ENCODE peak calls at places on chromosomes 13 and 19, in four cellular contexts. C is aorta, A is AG08396, Z is NAMALWA. U is an unnamed sample.

GRCh38 chr13:106570354-106570822 is 2.5 kb upstream of the ARGLU1 start:
- DNase-seq in C (peak), A (peak), Z (peak), U (no peak)

GRCh38 chr13:56755181-56755580 is 385.5 kb upstream of the PRR20A start:
- DNase-seq in C (no peak), A (no peak), Z (peak), U (no peak)

GRCh38 chr13:114131581-114132418 is 623 bp downstream of the RASA3 start:
- DNase-seq in C (no peak), A (peak), Z (peak), U (no peak)

GRCh38 chr13:36131215-36131930 is at the start of gene DCLK1:
- DNase-seq in C (peak), A (no peak), Z (no peak), U (no peak)

GRCh38 chr13:110885966-110886365 is 28.9 kb downstream of the ANKRD10 start:
- DNase-seq in C (no peak), A (no peak), Z (no peak), U (no peak)

GRCh38 chr19:38277969-38278680 is 13.8 kb downstream of the SPINT2 start:
- DNase-seq in C (peak), A (peak), Z (no peak), U (no peak)

GRCh38 chr13:95335667-95336066 is 34.4 kb upstream of the ABCC4 start:
- DNase-seq in C (no peak), A (no peak), Z (no peak), U (no peak)

GRCh38 chr19:49157445-49158224 is at the start of gene TRPM4:
- DNase-seq in C (peak), A (peak), Z (no peak), U (no peak)

GRCh38 chr13:88125055-88125454 is 453.9 kb downstream of the SLITRK5 start:
- DNase-seq in C (no peak), A (no peak), Z (no peak), U (no peak)

GRCh38 chr13:74000906-74001305 is 133.3 kb downstream of the KLF12 start:
- DNase-seq in C (no peak), A (no peak), Z (no peak), U (no peak)

GRCh38 chr19:8515317-8515716 is 1.4 kb upstream of the ZNF414 start:
- DNase-seq in C (no peak), A (no peak), Z (no peak), U (peak)

GRCh38 chr19:39413269-39413902 is 917 bp downstream of the PLEKHG2 start:
- DNase-seq in C (peak), A (peak), Z (peak), U (no peak)

GRCh38 chr19:46866407-46867132 is 5.8 kb downstream of the ARHGAP35 start:
- DNase-seq in C (no peak), A (no peak), Z (no peak), U (no peak)

U was measured in caudate nucleus.